ENCODE peak calls at places on chromosomes 3 and 15, in seven cellular contexts. B is activated CD8-positive, alpha-beta memory T cell treated with anti-CD3 and anti-CD28 coated beads, Interleukin-2, amount 50 U/mL, for 48 hours; H is NCI-H774; R is NCI-H1417; C is HepG2; E is transverse colon; Z is adrenal gland. T is an unnamed sample.

GRCh38 chr3:36540898-36541518 is 160.7 kb downstream of the STAC start:
- DNase-seq in Z (peak; percentile 29), E (no peak), R (peak; percentile 24), C (peak; percentile 4), B (no peak), H (no peak), T (no peak)

GRCh38 chr3:143693506-143693905 is 154.8 kb downstream of the SLC9A9 start:
- DNase-seq in C (no peak), Z (no peak), H (no peak), B (no peak), R (no peak), E (no peak), T (no peak)

GRCh38 chr15:69926011-69926410 is 171.7 kb downstream of the TLE3 start:
- DNase-seq in E (no peak), B (peak; percentile 3), C (no peak), H (no peak), Z (no peak), R (no peak), T (no peak)

GRCh38 chr15:70491641-70492040 is 271.7 kb downstream of the UACA start:
- DNase-seq in B (no peak), Z (no peak), C (no peak), R (no peak), H (no peak), E (no peak), T (no peak)

GRCh38 chr3:33115024-33115768 is 1.4 kb downstream of the CRTAP start:
- DNase-seq in H (no peak), C (no peak), B (no peak), E (peak; percentile 70), Z (peak; percentile 96), R (peak; percentile 26), T (peak; percentile 57)

GRCh38 chr3:192514754-192515660 is 212.3 kb downstream of the FGF12 start:
- DNase-seq in R (peak; percentile 95), B (peak; percentile 52), H (peak; percentile 96), C (no peak), Z (peak; percentile 14), E (peak; percentile 9), T (no peak)

GRCh38 chr3:192092388-192093005 is 631.5 kb downstream of the PYDC2 start:
- DNase-seq in H (no peak), C (no peak), Z (no peak), E (no peak), R (no peak), B (no peak), T (no peak)

GRCh38 chr3:156471431-156471830 is 83.5 kb downstream of the SSR3 start:
- DNase-seq in E (no peak), R (peak; percentile 52), C (no peak), Z (no peak), B (no peak), H (no peak), T (no peak)

GRCh38 chr15:98955980-98956723 is 51.4 kb downstream of the PGPEP1L start:
- DNase-seq in R (no peak), E (no peak), C (no peak), H (no peak), Z (no peak), B (no peak), T (no peak)

GRCh38 chr15:38702178-38702912 is 137.7 kb upstream of the RASGRP1 start:
- DNase-seq in H (peak; percentile 25), C (peak; percentile 44), B (no peak), R (peak; percentile 85), Z (no peak), E (peak; percentile 87), T (no peak)

GRCh38 chr3:37718647-37719046 is 143.0 kb upstream of the CTDSPL start:
- DNase-seq in E (no peak), Z (no peak), B (no peak), R (no peak), C (no peak), H (no peak), T (no peak)

GRCh38 chr3:50184242-50184978 is 7.0 kb upstream of the GNAT1 start:
- DNase-seq in E (no peak), H (no peak), C (no peak), R (no peak), Z (no peak), B (no peak), T (no peak)

GRCh38 chr15:67506775-67507747 is 13.9 kb upstream of the C15orf61 start:
- DNase-seq in Z (no peak), E (no peak), B (no peak), C (no peak), R (no peak), H (no peak), T (no peak)

GRCh38 chr3:13294442-13295351 is 125.4 kb downstream of the NUP210 start:
- DNase-seq in R (no peak), E (no peak), Z (no peak), H (no peak), C (no peak), B (no peak), T (no peak)

GRCh38 chr3:37953226-37953625 is 37.4 kb upstream of the VILL start:
- DNase-seq in H (no peak), B (no peak), E (no peak), C (no peak), R (no peak), Z (no peak), T (no peak)

GRCh38 chr3:197337656-197338055 is 39.2 kb upstream of the DLG1 start:
- DNase-seq in B (no peak), E (no peak), C (no peak), H (no peak), Z (no peak), R (no peak), T (no peak)

T was measured in left ventricle myocardium inferior.